ENCODE peak calls at places on chromosomes 5 and 9, in ten cellular contexts. C is tibial artery, G is psoas muscle, L is dorsolateral prefrontal cortex, Q is SK-N-SH, N is choroid plexus epithelial cell, O is HL-60, J is fibroblast of mammary gland, Y is HFF-Myc, D is endothelial cell. T is an unnamed sample.

GRCh38 chr9:86749530-86750275 is 197.6 kb downstream of the GAS1 start:
- DNase-seq in Q (peak), J (peak), N (peak), C (no peak), G (no peak), Y (no peak), L (no peak), O (no peak), D (no peak), T (peak)

GRCh38 chr5:53091304-53091703 is 18.3 kb downstream of the MOCS2 start:
- DNase-seq in J (peak), D (no peak), L (no peak), G (no peak), O (no peak), N (peak), C (no peak), Y (no peak), Q (no peak), T (peak)

GRCh38 chr9:13628526-13628925 is 349.0 kb upstream of the MPDZ start:
- DNase-seq in Y (no peak), Q (no peak), L (no peak), D (no peak), N (no peak), C (no peak), O (no peak), J (no peak), G (no peak), T (no peak)

GRCh38 chr9:95109456-95109855 is 208.1 kb downstream of the FANCC start:
- DNase-seq in Q (no peak), G (no peak), Y (no peak), N (no peak), L (no peak), C (no peak), D (no peak), J (no peak), O (no peak), T (no peak)

GRCh38 chr9:100229136-100229535 is 123.6 kb downstream of the TEX10 start:
- DNase-seq in D (no peak), Q (no peak), G (no peak), N (no peak), Y (no peak), C (no peak), L (no peak), J (no peak), O (no peak), T (no peak)

GRCh38 chr5:56278267-56278826 is 45.2 kb upstream of the ANKRD55 start:
- DNase-seq in N (peak), Q (no peak), O (no peak), C (no peak), L (no peak), G (no peak), Y (peak), D (no peak), J (peak), T (no peak)

GRCh38 chr5:172548311-172548731 is 92.7 kb upstream of the NEURL1B start:
- DNase-seq in C (no peak), L (no peak), D (no peak), Y (no peak), Q (no peak), J (no peak), G (no peak), N (no peak), O (no peak), T (no peak)

GRCh38 chr9:16119861-16120641 is 567.2 kb downstream of the CCDC171 start:
- DNase-seq in N (peak), D (no peak), O (no peak), Y (peak), L (no peak), C (no peak), Q (no peak), G (no peak), J (peak), T (no peak)

GRCh38 chr5:172052454-172053236 is 46.2 kb upstream of the FBXW11 start:
- DNase-seq in J (peak), G (no peak), N (peak), C (peak), O (no peak), L (no peak), Y (no peak), Q (no peak), D (no peak), T (peak)

GRCh38 chr5:6832272-6832671 is 119.0 kb downstream of the TENT4A start:
- DNase-seq in N (no peak), Y (no peak), Q (no peak), L (no peak), C (no peak), G (no peak), J (no peak), O (no peak), D (no peak), T (no peak)

GRCh38 chr5:75588666-75589065 is 22.6 kb upstream of the ANKDD1B start:
- DNase-seq in C (no peak), Q (no peak), D (no peak), Y (no peak), J (peak), L (no peak), G (no peak), N (peak), O (no peak), T (no peak)

GRCh38 chr5:132485641-132486317 is 4.8 kb downstream of the IRF1 start:
- DNase-seq in Y (no peak), L (no peak), Q (no peak), D (no peak), G (no peak), N (no peak), O (no peak), J (no peak), C (peak), T (no peak)

GRCh38 chr5:84088996-84089395 is 295.7 kb downstream of the EDIL3 start:
- DNase-seq in C (no peak), O (no peak), Y (no peak), D (no peak), L (no peak), G (no peak), J (peak), Q (peak), N (peak), T (peak)

GRCh38 chr5:38265546-38266179 is 7.3 kb downstream of the EGFLAM start:
- DNase-seq in O (peak), G (peak), J (peak), D (peak), Q (peak), N (peak), C (peak), Y (peak), L (peak), T (peak)

GRCh38 chr5:40165789-40166728 is 513.7 kb upstream of the PTGER4 start:
- DNase-seq in O (no peak), Q (no peak), N (peak), J (peak), D (no peak), C (no peak), Y (no peak), L (no peak), G (no peak), T (no peak)

GRCh38 chr5:159826351-159827222 is 89.7 kb upstream of the ADRA1B start:
- DNase-seq in G (peak), N (peak), D (no peak), Y (peak), L (no peak), C (no peak), J (peak), Q (no peak), O (no peak), T (no peak)

GRCh38 chr5:149855371-149855770 is 89.2 kb downstream of the PDE6A start:
- DNase-seq in N (no peak), Y (no peak), D (no peak), Q (no peak), G (no peak), J (no peak), C (no peak), L (no peak), O (no peak), T (no peak)

DNA sequence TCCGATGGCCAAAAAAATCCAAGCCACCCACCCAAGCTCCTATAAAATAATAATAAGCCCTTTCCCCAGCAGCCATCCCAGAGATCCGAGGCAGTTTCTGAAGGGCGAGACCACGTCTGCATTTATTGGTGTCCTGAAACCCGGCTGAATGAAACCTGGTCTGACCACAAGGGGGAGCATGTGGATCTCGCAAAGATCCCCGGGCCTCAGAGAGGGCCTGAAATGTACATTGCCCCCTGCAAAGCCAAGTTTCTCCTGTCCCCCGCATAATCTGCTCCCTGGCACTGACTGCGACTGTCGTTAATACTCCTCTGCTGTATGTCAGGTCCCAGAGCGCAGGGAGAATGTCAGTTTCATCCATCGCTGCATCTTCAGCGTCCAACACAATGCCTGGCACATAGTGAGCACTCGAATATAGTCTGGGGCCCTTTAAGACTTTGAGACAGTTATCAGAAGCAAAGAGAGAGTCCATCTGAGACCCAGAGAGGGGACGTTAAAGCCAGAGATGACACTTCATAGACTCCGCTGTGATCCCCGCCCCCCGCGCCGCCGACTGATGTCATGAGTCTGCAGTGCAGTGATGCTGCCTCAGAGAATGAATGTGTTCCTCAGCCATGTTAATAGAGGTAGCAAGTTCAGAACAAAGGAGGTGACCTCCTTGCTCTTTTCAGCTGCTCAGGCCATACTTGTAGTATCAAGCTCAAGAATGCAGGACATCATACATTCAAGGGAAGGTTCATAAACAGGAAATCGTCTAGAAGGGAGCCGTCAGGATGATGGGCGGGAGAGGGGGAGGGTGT is 74.5 kb upstream of the BARHL1 start:
- DNase-seq in C (peak), G (peak), N (peak), L (peak), Y (peak), Q (peak), D (peak), O (peak), J (peak), T (peak)
- TF ChIP-seq CTCF in C (peak), G (peak), N (peak), L (peak), Y (peak), Q (peak), D (peak), O (peak), J (peak), T (peak)

DNA sequence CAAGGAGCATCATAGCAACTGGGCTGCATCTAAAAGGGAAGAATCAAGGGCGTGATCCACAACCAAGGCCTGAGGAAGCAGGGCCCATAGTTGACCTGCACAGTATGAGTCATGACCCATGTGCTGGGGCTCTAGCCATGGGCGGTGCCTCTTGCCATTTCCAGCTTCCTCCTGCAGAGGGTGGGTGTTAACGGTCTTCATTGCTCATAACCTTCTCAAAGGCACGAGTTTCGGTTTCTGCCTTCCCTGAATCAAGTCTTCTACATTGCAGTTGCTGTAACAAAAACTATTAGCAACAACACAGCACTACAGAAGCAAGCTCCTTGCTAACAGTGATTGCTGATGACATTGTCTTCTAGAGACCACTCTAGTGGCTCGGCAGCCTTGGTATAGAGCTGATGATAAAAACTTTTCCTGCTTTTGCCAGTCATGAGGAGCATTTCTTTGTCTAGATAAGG is 66.9 kb downstream of the CTSL start:
- DNase-seq in N (peak), O (peak), Y (peak), J (peak), G (peak), L (no peak), C (peak), Q (no peak), D (no peak), T (peak)
- TF ChIP-seq CTCF in N (peak), O (no peak), Y (peak), J (peak), G (no peak), L (no peak), C (no peak), Q (peak), D (no peak), T (peak)

GRCh38 chr5:94785111-94785510 is 166.6 kb downstream of the SLF1 start:
- DNase-seq in Y (no peak), Q (peak), N (peak), C (no peak), O (no peak), D (no peak), L (no peak), G (no peak), J (no peak), T (no peak)
- TF ChIP-seq CTCF in Y (no peak), Q (peak), N (no peak), C (no peak), O (no peak), D (no peak), L (no peak), G (no peak), J (peak), T (peak)

DNA sequence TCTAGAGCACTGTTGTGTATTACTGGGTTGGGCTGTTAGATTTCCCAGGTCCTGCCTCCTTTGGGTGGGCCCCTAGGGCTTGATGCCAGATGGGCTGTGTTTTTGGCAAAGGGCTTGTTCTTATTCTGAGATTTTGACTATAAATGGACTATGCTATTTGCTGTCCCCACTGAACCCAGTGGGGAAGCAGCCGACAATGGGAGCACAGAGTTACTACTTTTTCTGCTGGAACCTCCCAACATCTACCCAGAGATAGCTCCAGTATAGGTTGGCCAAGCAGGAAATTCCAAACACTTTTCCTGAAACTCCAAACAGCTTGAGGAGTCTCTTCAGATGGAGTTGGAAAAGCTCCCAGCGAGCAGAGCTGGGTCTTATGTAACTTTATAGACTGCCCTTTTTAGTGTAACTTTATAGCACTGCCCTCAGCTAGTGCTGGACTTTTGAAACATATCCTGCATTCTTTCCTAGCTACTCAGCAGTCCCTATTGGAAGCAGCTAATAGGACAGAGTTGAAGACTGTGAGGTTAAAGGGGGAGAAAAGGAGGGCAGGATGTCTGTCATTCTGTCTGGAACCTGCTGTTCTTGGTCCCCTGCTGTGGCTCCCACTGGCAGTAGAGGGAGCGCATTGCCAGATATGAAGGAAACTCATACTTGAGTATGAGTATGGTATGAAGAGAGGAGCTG is 21.0 kb downstream of the RUSC2 start:
- DNase-seq in Y (peak), Q (no peak), O (no peak), C (peak), L (no peak), D (no peak), N (peak), G (peak), J (peak), T (peak)
- TF ChIP-seq CTCF in Y (peak), Q (peak), O (no peak), C (peak), L (peak), D (no peak), N (peak), G (peak), J (peak), T (peak)

DNA sequence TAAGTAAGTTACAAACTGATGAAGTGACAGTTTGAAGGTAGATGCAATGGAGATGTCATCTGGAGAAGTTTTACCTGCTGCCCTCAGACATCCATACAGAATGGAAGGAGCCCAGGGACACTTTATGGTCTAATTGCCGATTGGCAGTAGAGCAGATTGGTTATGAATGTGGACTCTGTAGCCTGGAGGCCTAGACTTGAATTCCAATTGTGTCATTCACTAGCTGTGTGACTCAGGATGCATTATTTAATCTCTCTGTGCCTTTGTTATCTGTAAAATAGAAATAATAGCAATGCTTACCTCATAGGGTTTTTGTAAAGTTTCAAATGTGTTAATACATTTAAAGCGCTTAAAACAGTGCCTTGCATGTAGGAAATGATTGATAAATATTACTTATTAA is 5.2 kb upstream of the TCERG1 start:
- DNase-seq in D (no peak), G (no peak), L (no peak), O (no peak), C (no peak), J (no peak), N (no peak), Q (no peak), Y (no peak), T (no peak)
- TF ChIP-seq CTCF in D (no peak), G (no peak), L (no peak), O (no peak), C (no peak), J (no peak), N (no peak), Q (no peak), Y (no peak), T (no peak)

GRCh38 chr9:33942471-33943083 is 106.1 kb downstream of the UBAP2 start:
- DNase-seq in C (no peak), O (no peak), G (no peak), L (no peak), Y (peak), J (peak), D (no peak), Q (no peak), N (peak), T (peak)
- TF ChIP-seq CTCF in C (no peak), O (no peak), G (peak), L (no peak), Y (peak), J (peak), D (no peak), Q (peak), N (peak), T (peak)

DNA sequence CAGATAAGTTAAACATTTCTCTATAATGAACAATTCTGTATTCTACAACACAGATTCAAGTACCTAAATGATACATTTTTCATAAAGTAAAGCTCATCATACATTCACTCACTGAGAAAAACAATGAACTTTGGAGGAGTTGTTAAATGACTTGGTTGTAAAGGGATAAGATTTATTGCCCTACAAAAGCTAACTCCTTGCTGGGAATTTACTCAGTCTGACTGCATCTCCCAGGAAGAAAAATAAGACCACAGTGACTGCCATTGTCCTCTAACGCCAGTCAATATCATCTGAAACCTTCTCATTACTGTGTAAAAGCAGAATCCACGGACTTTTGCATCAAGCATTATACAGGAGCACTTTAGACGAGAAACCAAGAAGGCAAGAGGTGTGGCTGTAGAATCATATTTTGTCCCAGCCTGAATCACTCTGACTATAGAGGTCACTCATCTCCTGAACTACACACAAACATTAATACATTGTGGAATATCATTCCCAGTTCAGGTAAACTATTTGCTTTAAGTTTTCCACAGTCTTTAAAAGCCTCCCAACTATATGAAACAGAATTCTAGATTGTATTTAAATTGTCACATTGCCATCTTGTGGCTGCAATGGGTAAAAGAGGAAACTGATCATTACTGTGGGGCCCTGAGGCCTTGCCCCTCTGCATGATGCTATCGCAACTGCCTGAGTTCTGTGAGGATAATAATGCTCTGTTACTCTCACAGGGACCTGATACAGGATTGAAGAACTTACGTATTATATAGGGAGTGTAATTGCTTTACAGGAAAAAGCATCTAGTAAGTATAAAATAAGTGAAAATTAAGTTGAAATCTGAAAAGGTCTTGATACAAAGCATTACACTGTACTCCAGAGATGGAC is 142.9 kb downstream of the SLCO4C1 start:
- DNase-seq in O (no peak), D (peak), G (no peak), Q (peak), Y (peak), N (peak), C (no peak), J (peak), L (no peak), T (no peak)
- TF ChIP-seq CTCF in O (peak), D (peak), G (no peak), Q (peak), Y (no peak), N (peak), C (no peak), J (peak), L (peak), T (no peak)